ENCODE peak calls at places on chromosome 14, in five cellular contexts. D is K562, O is A549, A is stomach, E is upper lobe of left lung. C is an unnamed sample.

GRCh38 chr14:74821267-74821915 is 54.6 kb downstream of the PROX2 start:
- DNase-seq in A (no peak), O (no peak), E (no peak), D (no peak), C (no peak)

GRCh38 chr14:74836251-74836957 is 39.5 kb downstream of the PROX2 start:
- DNase-seq in A (no peak), E (no peak), O (no peak), D (no peak), C (no peak)

GRCh38 chr14:54627718-54628345 is 60.9 kb downstream of the SAMD4A start:
- DNase-seq in A (no peak), D (no peak), O (no peak), E (no peak), C (no peak)

GRCh38 chr14:93543766-93544165 is 113.0 kb downstream of the UNC79 start:
- DNase-seq in D (peak), A (no peak), E (no peak), O (peak), C (no peak)

GRCh38 chr14:71725802-71726638 is 206.2 kb upstream of the RGS6 start:
- DNase-seq in A (no peak), E (no peak), D (no peak), O (peak), C (no peak)

GRCh38 chr14:61031026-61031425 is 50.0 kb downstream of the SLC38A6 start:
- DNase-seq in A (no peak), O (no peak), D (no peak), E (no peak), C (no peak)

GRCh38 chr14:38208825-38209562 is 1.3 kb downstream of the SSTR1 start:
- DNase-seq in O (no peak), E (no peak), A (peak), D (no peak), C (no peak)

GRCh38 chr14:95535226-95536021 is 574 bp downstream of the GLRX5 start:
- DNase-seq in E (no peak), A (no peak), O (no peak), D (no peak), C (no peak)

GRCh38 chr14:73491256-73491976 is 683 bp downstream of the RIOX1 start:
- DNase-seq in A (peak), E (peak), D (peak), O (peak), C (peak)

GRCh38 chr14:32933943-32934890 is 4.5 kb upstream of the NPAS3 start:
- DNase-seq in E (no peak), A (no peak), O (no peak), D (no peak), C (peak)

GRCh38 chr14:74551431-74551830 is 57.9 kb downstream of the ISCA2 start:
- DNase-seq in D (no peak), A (no peak), E (no peak), O (no peak), C (no peak)

GRCh38 chr14:45970589-45970988 is 681.0 kb downstream of the RPL10L start:
- DNase-seq in E (no peak), D (no peak), O (no peak), A (no peak), C (no peak)

GRCh38 chr14:34997762-34998161 is 15.0 kb downstream of the SRP54 start:
- DNase-seq in D (no peak), O (no peak), E (no peak), A (no peak), C (no peak)

GRCh38 chr14:35879654-35880249 is 53.6 kb downstream of the BRMS1L start:
- DNase-seq in D (no peak), E (no peak), A (no peak), O (peak), C (no peak)

GRCh38 chr14:68392393-68393085 is 400.3 kb downstream of the ZFP36L1 start:
- DNase-seq in A (peak), E (peak), O (no peak), D (no peak), C (no peak)

GRCh38 chr14:30035361-30035760 is 107.7 kb upstream of the PRKD1 start:
- DNase-seq in D (no peak), A (no peak), O (no peak), E (no peak), C (no peak)

GRCh38 chr14:56501909-56502530 is 77.6 kb upstream of the TMEM260 start:
- DNase-seq in O (no peak), E (no peak), D (no peak), A (no peak), C (no peak)

GRCh38 chr14:51619551-51619950 is 32.2 kb upstream of the FRMD6 start:
- DNase-seq in E (no peak), D (no peak), O (no peak), A (no peak), C (no peak)

GRCh38 chr14:36975834-36976233 is 196.6 kb downstream of the SLC25A21 start:
- DNase-seq in D (no peak), O (peak), A (no peak), E (no peak), C (no peak)

GRCh38 chr14:24055971-24056799 is 4.4 kb downstream of the CARMIL3 start:
- DNase-seq in O (no peak), A (no peak), E (peak), D (no peak), C (no peak)

GRCh38 chr14:28774764-28775738 is 8.5 kb downstream of the FOXG1 start:
- DNase-seq in O (no peak), E (no peak), A (no peak), D (no peak), C (no peak)

GRCh38 chr14:20690848-20691640 is 2.5 kb downstream of the ANG start:
- DNase-seq in D (peak), O (peak), E (no peak), A (peak), C (no peak)

GRCh38 chr14:80946187-80946586 is 4.6 kb upstream of the CEP128 start:
- DNase-seq in E (no peak), O (no peak), D (no peak), A (no peak), C (no peak)

GRCh38 chr14:90403065-90403464 is 6.2 kb downstream of the CALM1 start:
- DNase-seq in D (no peak), E (no peak), O (no peak), A (no peak), C (no peak)

GRCh38 chr14:68418192-68419118 is 374.4 kb downstream of the ZFP36L1 start:
- DNase-seq in O (no peak), D (no peak), E (no peak), A (no peak), C (no peak)

GRCh38 chr14:90624732-90625444 is 191.3 kb downstream of the TTC7B start:
- DNase-seq in D (no peak), E (no peak), O (no peak), A (no peak), C (no peak)

GRCh38 chr14:105300542-105301102 is at the start of gene BRF1:
- DNase-seq in E (peak), D (peak), O (peak), A (peak), C (peak)

GRCh38 chr14:95979339-95980042 is 59.7 kb upstream of the C14orf132 start:
- DNase-seq in O (no peak), D (no peak), A (no peak), E (no peak), C (no peak)

GRCh38 chr14:72902802-72903530 is 9.1 kb upstream of the DPF3 start:
- DNase-seq in E (no peak), A (no peak), O (no peak), D (no peak), C (no peak)

GRCh38 chr14:79965896-79966295 is 245.4 kb downstream of the DIO2 start:
- DNase-seq in E (no peak), A (no peak), D (no peak), O (peak), C (no peak)

GRCh38 chr14:99265571-99265970 is 6.4 kb downstream of the BCL11B start:
- DNase-seq in D (no peak), E (no peak), O (no peak), A (no peak), C (no peak)

GRCh38 chr14:99156026-99156425 is 116.0 kb downstream of the BCL11B start:
- DNase-seq in A (peak), O (no peak), D (no peak), E (peak), C (no peak)

GRCh38 chr14:54606178-54606577 is 39.2 kb downstream of the SAMD4A start:
- DNase-seq in A (no peak), E (no peak), O (no peak), D (no peak), C (peak)

DNA sequence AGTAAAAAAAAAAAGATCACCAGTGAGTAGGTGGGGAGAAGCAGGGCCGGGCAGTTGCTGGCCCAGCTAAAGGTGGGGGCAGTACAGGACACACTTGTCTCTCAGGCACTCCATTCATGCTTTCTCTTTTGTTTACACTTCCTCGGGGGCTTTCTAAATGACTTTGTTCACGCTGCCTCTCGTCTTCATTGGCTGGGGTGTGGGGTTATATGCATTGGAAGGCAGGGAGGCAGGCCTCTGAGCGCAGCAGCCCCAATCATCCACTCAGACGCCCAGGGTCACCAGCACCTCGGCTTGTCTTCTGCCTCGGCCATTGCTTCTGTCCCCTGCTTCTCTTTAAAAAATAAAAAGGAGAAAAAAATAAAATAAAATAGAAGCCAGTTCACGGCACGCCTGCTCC is 369 bp downstream of the TGFB3 start:
- DNase-seq in D (peak), A (no peak), E (peak), O (no peak), C (peak)
- TF ChIP-seq POLR2A in D (no peak), A (no peak), E (no peak), O (no peak), C (no peak)

DNA sequence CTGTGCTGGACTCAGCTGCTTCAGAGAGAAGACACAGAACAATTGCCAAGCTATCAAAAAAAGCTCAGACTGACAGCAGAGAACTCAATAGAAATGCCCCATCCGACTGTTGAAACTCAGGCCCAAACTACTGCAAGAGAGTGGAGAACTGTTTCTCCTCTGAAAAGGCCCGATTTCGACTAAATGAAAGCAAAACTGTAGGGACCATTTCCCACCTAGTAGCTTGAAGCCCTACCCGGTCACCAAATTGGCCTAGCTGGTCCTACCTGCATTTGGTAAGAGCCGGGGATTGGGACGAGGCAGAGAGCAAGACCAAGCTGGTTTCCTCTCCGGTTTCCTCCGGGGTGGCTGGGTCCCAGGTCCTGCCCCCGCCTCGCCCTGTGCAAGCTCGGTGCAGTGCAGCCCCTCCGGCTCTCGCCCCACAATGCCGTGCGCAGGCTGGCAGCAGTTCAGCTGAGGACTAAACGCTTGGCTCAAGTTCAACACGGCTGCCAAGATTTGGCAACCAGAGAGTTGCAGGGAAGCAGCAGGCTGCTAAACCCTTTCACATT is 1180.6 kb downstream of the VRK1 start:
- DNase-seq in A (peak), D (no peak), O (no peak), E (peak), C (no peak)
- TF ChIP-seq POLR2A in A (no peak), D (no peak), O (no peak), E (no peak), C (no peak)

GRCh38 chr14:65210118-65210826 is 108.0 kb upstream of the MAX start:
- DNase-seq in E (no peak), D (no peak), O (no peak), A (no peak), C (no peak)
- TF ChIP-seq POLR2A in E (no peak), D (no peak), O (no peak), A (no peak), C (no peak)

GRCh38 chr14:103716091-103716801 is 636 bp downstream of the ZFYVE21 start:
- DNase-seq in A (no peak), O (no peak), E (peak), D (peak), C (peak)

GRCh38 chr14:103714063-103714724 is 1.1 kb downstream of the XRCC3 start:
- DNase-seq in D (no peak), O (no peak), E (no peak), A (no peak), C (no peak)

GRCh38 chr14:103716899-103717411 is 1.3 kb downstream of the ZFYVE21 start:
- DNase-seq in E (no peak), O (no peak), A (no peak), D (no peak), C (no peak)

GRCh38 chr14:103713304-103714062 is 1.8 kb downstream of the XRCC3 start:
- DNase-seq in O (no peak), A (no peak), D (peak), E (no peak), C (no peak)

GRCh38 chr14:103715052-103716000 is at the start of the genes XRCC3 and ZFYVE21:
- DNase-seq in D (peak), A (peak), E (peak), O (peak), C (peak)
- TF ChIP-seq POLR2A in D (peak), A (no peak), E (no peak), O (peak), C (peak)

DNA sequence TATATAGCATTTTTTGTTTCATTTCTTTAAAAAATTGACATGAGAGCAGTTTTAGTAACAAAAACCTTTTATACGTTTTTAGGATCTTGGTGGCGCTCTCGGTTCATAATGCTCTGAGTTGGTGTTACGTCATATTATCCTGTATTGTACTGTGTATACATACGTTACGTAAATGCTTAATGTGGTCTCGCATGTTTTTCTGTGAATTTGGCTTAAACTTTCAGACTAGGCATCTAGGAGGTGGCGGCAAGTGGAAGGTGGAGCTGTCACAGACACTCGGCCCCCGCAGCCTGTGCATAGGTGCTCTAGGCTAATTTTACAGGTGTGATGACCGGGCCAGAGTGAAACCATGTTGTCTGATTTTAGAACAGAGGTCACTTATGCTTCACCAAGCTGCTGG is 60.0 kb downstream of the PPP2R5C start:
- DNase-seq in E (no peak), A (no peak), D (no peak), O (no peak), C (no peak)
- TF ChIP-seq POLR2A in E (no peak), A (no peak), D (no peak), O (no peak), C (no peak)

GRCh38 chr14:67241416-67242362 is at the start of gene PALS1:
- DNase-seq in A (no peak), E (peak), D (peak), O (peak), C (peak)
- TF ChIP-seq POLR2A in A (no peak), E (peak), D (peak), O (no peak), C (peak)

C was measured in H54.